ENCODE peak calls at places on chromosomes 3 and 15, in seven cellular contexts. C, Y, I, Q, B, M and T are unnamed samples.

GRCh38 chr15:85793641-85794597 is 806 bp downstream of the KLHL25 start:
- DNase-seq in C (no peak), Y (peak), B (peak), I (no peak), Q (peak), M (peak), T (peak)

GRCh38 chr3:160106905-160107861 is 118.0 kb upstream of the C3orf80 start:
- DNase-seq in Q (peak), Y (peak), I (no peak), B (no peak), C (no peak), M (no peak), T (no peak)

GRCh38 chr3:110067527-110067926 is 730.2 kb upstream of the DPPA4 start:
- DNase-seq in M (no peak), I (no peak), Y (no peak), B (no peak), Q (no peak), C (no peak), T (peak)

GRCh38 chr15:34688699-34689098 is 66.1 kb downstream of the GJD2 start:
- DNase-seq in Q (no peak), Y (no peak), B (no peak), M (no peak), I (no peak), C (no peak), T (no peak)

GRCh38 chr3:34139566-34139965 is 341.1 kb downstream of the PDCD6IP start:
- DNase-seq in Y (no peak), Q (no peak), C (no peak), M (no peak), I (no peak), B (no peak), T (no peak)

GRCh38 chr15:59792359-59792758 is 103.2 kb upstream of the BNIP2 start:
- DNase-seq in M (no peak), I (no peak), C (no peak), B (no peak), Y (no peak), Q (no peak), T (no peak)

GRCh38 chr3:42376397-42376798 is 34.0 kb downstream of the LYZL4 start:
- DNase-seq in Q (no peak), B (peak), I (peak), M (no peak), Y (no peak), C (no peak), T (peak)

GRCh38 chr15:80977627-80978036 is 12.0 kb downstream of the MESD start:
- DNase-seq in C (peak), I (peak), Y (peak), M (peak), Q (peak), B (peak), T (peak)

GRCh38 chr3:49422379-49423248 is at the start of gene AMT:
- DNase-seq in M (no peak), B (no peak), I (no peak), C (no peak), Q (peak), Y (peak), T (peak)

GRCh38 chr3:138072816-138073215 is 42.6 kb downstream of the DZIP1L start:
- DNase-seq in C (no peak), M (no peak), B (no peak), I (no peak), Q (no peak), Y (no peak), T (no peak)

GRCh38 chr3:157373783-157374182 is 62.9 kb upstream of the PTX3 start:
- DNase-seq in Q (no peak), M (no peak), I (no peak), Y (no peak), C (no peak), B (peak), T (no peak)

GRCh38 chr3:53188720-53189119 is 27.7 kb downstream of the PRKCD start:
- DNase-seq in Q (no peak), M (no peak), I (no peak), Y (no peak), B (no peak), C (no peak), T (no peak)

GRCh38 chr15:63371297-63371918 is 10.2 kb downstream of the CA12 start:
- DNase-seq in I (no peak), Y (no peak), M (no peak), B (peak), C (peak), Q (no peak), T (peak)

GRCh38 chr15:41942886-41943285 is 29.5 kb downstream of the EHD4 start:
- DNase-seq in I (no peak), B (no peak), Y (no peak), M (no peak), Q (no peak), C (no peak), T (no peak)

GRCh38 chr3:132253262-132253878 is 63.8 kb upstream of the ACP3 start:
- DNase-seq in Y (peak), B (peak), I (peak), C (no peak), Q (no peak), M (peak), T (peak)

GRCh38 chr3:126349071-126349470 is 8.1 kb downstream of the KLF15 start:
- DNase-seq in I (no peak), C (peak), M (no peak), Q (peak), Y (peak), B (no peak), T (no peak)

GRCh38 chr3:24963762-24964625 is 464.1 kb upstream of the RARB start:
- DNase-seq in B (peak), C (no peak), I (no peak), M (no peak), Q (no peak), Y (no peak), T (peak)

GRCh38 chr15:64003182-64003581 is 43.1 kb downstream of the DAPK2 start:
- DNase-seq in M (no peak), C (no peak), Q (no peak), I (no peak), B (no peak), Y (no peak), T (no peak)

GRCh38 chr3:59880717-59881116 is 830.9 kb upstream of the CFAP20DC start:
- DNase-seq in M (no peak), C (no peak), B (no peak), Q (no peak), I (no peak), Y (no peak), T (no peak)

GRCh38 chr3:108159128-108159527 is 63.1 kb downstream of the IFT57 start:
- DNase-seq in Y (no peak), B (peak), C (no peak), I (no peak), Q (no peak), M (no peak), T (no peak)

GRCh38 chr15:99707481-99708270 is 25.6 kb downstream of the LYSMD4 start:
- DNase-seq in I (no peak), C (no peak), B (peak), Q (no peak), M (no peak), Y (no peak), T (peak)

GRCh38 chr15:67510597-67511225 is 10.2 kb upstream of the C15orf61 start:
- DNase-seq in Y (no peak), I (no peak), Q (no peak), B (peak), M (no peak), C (no peak), T (peak)

GRCh38 chr3:111831840-111832239 is 27.2 kb upstream of the PHLDB2 start:
- DNase-seq in Y (no peak), Q (no peak), M (no peak), B (no peak), I (no peak), C (no peak), T (peak)

GRCh38 chr3:48427630-48427962 is 2.3 kb downstream of the PLXNB1 start:
- DNase-seq in M (no peak), I (no peak), B (no peak), C (no peak), Y (peak), Q (no peak), T (no peak)

GRCh38 chr3:186593862-186594261 is 19.0 kb upstream of the AHSG start:
- DNase-seq in I (no peak), M (no peak), B (no peak), C (no peak), Q (no peak), Y (no peak), T (no peak)

GRCh38 chr15:79897701-79898113 is 893 bp upstream of the MTHFS start:
- DNase-seq in B (no peak), Y (no peak), I (no peak), M (no peak), Q (no peak), C (no peak), T (no peak)

GRCh38 chr3:126259411-126260391 is 79.3 kb upstream of the ALDH1L1 start:
- DNase-seq in B (peak), Y (peak), I (peak), Q (peak), C (peak), M (no peak), T (peak)

GRCh38 chr15:96254168-96254567 is 76.3 kb upstream of the NR2F2 start:
- DNase-seq in Q (no peak), B (peak), Y (no peak), C (no peak), I (no peak), M (no peak), T (no peak)

GRCh38 chr3:109098245-109098644 is 19.7 kb downstream of the MORC1 start:
- DNase-seq in C (no peak), M (peak), B (no peak), Q (no peak), I (no peak), Y (peak), T (no peak)

GRCh38 chr3:70111381-70111780 is 111.8 kb downstream of the SAMMSON start:
- DNase-seq in Q (no peak), I (no peak), B (no peak), Y (no peak), M (no peak), C (no peak), T (no peak)

GRCh38 chr3:70110066-70110465 is 110.5 kb downstream of the SAMMSON start:
- DNase-seq in I (no peak), Y (no peak), C (no peak), B (no peak), M (no peak), Q (no peak), T (no peak)

GRCh38 chr3:70108546-70108945 is 109.0 kb downstream of the SAMMSON start:
- DNase-seq in Y (no peak), I (no peak), Q (no peak), B (no peak), M (no peak), C (no peak), T (no peak)

DNA sequence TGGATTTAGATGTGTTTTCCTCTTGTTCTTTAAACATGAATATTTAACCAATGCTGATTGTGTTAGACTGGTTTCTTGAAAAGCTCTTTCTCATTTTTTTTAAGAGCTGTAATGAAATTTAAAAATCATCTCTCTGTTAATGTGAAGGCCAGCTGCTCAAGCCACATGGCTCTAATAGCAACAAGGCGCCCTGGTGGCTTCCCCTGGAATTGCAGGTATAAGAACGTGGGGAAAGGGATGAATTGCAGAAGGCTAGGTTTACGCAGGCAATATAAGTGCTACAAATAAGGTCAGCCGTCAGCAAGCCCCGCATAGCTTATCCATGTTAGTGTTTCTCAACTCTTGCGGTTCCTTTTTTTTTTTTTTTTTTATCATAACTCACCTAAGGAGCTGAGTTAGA is 108.5 kb downstream of the SAMMSON start:
- DNase-seq in Y (no peak), M (no peak), B (no peak), I (no peak), Q (peak), C (no peak), T (no peak)
- TF ChIP-seq CTCF in Y (peak), M (no peak), B (peak), I (peak), Q (no peak), C (no peak), T (peak)

GRCh38 chr3:36989000-36989399 is 3.9 kb downstream of the EPM2AIP1 start:
- DNase-seq in B (no peak), I (peak), Y (no peak), M (no peak), C (no peak), Q (no peak), T (no peak)
- H3K4me3 ChIP-seq in B (no peak), I (peak), Y (no peak), M (no peak), C (no peak), Q (peak), T (no peak)

GRCh38 chr3:169604568-169604967 is 58.9 kb downstream of the MECOM start:
- DNase-seq in I (no peak), B (peak), C (no peak), M (no peak), Y (no peak), Q (no peak), T (no peak)
- TF ChIP-seq CTCF in I (no peak), B (peak), C (no peak), M (no peak), Y (no peak), Q (no peak), T (no peak)

GRCh38 chr15:43517354-43518072 is at the start of gene MAP1A:
- DNase-seq in C (peak), B (peak), M (no peak), Y (peak), Q (no peak), I (no peak), T (peak)

GRCh38 chr15:43515731-43516130 is 1.7 kb upstream of the MAP1A start:
- DNase-seq in M (no peak), Y (no peak), B (no peak), C (no peak), I (no peak), Q (no peak), T (no peak)

GRCh38 chr15:43514241-43515057 is 3.0 kb upstream of the MAP1A start:
- DNase-seq in Q (no peak), M (no peak), C (no peak), I (no peak), Y (peak), B (peak), T (no peak)

GRCh38 chr15:43516801-43517353 is 531 bp upstream of the MAP1A start:
- DNase-seq in B (peak), C (no peak), Y (no peak), Q (no peak), I (no peak), M (no peak), T (peak)

DNA sequence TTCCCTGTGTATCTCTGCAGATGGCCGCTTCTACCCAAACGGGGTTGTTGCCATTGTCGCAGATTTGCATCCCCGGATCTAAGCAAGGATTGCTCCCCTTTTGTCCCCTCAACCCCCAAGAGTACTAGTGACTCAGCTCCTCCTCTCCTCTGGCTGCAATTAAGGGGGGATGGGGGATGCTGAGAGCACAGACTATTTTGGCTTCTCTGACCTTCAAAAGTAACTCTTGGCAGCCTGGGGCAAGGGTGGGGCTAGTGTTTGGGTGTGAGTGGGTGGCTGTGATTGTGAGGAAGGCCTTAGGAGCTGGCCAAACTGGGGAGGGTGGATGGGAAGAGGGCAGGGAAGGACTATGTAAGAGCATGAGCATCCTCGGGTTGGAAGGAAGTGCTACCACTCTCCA is 1.2 kb upstream of the MAP1A start:
- DNase-seq in M (no peak), Q (no peak), C (peak), Y (no peak), I (no peak), B (peak), T (no peak)
- H3K4me3 ChIP-seq in M (no peak), Q (no peak), C (no peak), Y (no peak), I (no peak), B (peak), T (peak)

GRCh38 chr3:37456270-37456708 is 281.9 kb upstream of the LRRFIP2 start:
- DNase-seq in Q (peak), I (no peak), Y (peak), C (peak), M (no peak), B (peak), T (no peak)
- TF ChIP-seq CTCF in Q (no peak), I (no peak), Y (no peak), C (no peak), M (no peak), B (no peak), T (no peak)

GRCh38 chr3:13846716-13847570 is 32.9 kb downstream of the WNT7A start:
- DNase-seq in Y (no peak), M (no peak), B (no peak), I (no peak), Q (no peak), C (no peak), T (no peak)
- H3K4me3 ChIP-seq in Y (no peak), M (no peak), B (no peak), I (no peak), Q (no peak), C (no peak), T (no peak)

GRCh38 chr15:92747047-92747446 is 91.5 kb upstream of the FAM174B start:
- DNase-seq in Y (no peak), M (no peak), C (no peak), I (no peak), Q (no peak), B (no peak), T (no peak)
- TF ChIP-seq CTCF in Y (no peak), M (no peak), C (no peak), I (no peak), Q (no peak), B (no peak), T (no peak)

DNA sequence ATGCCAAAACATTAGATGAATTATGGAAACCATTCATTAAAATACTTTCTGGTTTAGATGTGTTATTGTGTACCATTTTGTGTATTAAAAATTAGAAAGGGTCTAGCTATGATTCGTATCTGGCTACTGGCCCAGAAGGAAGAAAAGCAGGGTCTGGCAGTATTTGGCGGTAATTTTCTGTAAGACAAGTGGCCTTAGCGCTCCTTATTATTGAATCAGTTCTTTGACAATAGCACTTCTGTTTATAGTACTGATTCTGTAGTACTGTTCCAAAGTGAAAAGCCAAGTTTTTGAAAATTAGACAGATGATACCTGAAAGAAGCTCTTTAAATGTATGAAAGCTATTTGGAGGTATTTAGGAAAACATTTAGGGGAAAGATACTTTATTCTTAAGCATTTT is 10.2 kb downstream of the GLCE start:
- DNase-seq in Q (no peak), Y (no peak), C (no peak), I (no peak), M (no peak), B (no peak), T (no peak)
- H3K4me3 ChIP-seq in Q (no peak), Y (no peak), C (no peak), I (no peak), M (no peak), B (no peak), T (no peak)